ENCODE peak calls at places on chromosomes 4 and X, in four cellular contexts. F is H4, H is globus pallidus, S is hepatocyte. Q is an unnamed sample.

GRCh38 chrX:104568304-104568915 is 2.4 kb downstream of the IL1RAPL2 start:
- DNase-seq in F (no peak), H (no peak), S (no peak), Q (no peak)

GRCh38 chr4:20391224-20391623 is 139.5 kb downstream of the SLIT2 start:
- DNase-seq in F (no peak), H (no peak), S (no peak), Q (no peak)

GRCh38 chr4:4333265-4333706 is 43.2 kb downstream of the ZBTB49 start:
- DNase-seq in F (peak; percentile 98), H (peak; percentile 11), S (peak; percentile 33), Q (no peak)

GRCh38 chr4:100849319-100849718 is 331.5 kb upstream of the EMCN start:
- DNase-seq in F (no peak), H (peak; percentile 33), S (no peak), Q (no peak)

GRCh38 chrX:119477812-119478232 is 9.6 kb downstream of the SLC25A5 start:
- DNase-seq in F (peak; percentile 68), H (no peak), S (peak; percentile 79), Q (no peak)

GRCh38 chrX:70998402-70999027 is 67.6 kb upstream of the SLC7A3 start:
- DNase-seq in F (peak; percentile 19), H (peak; percentile 55), S (peak; percentile 58), Q (no peak)

GRCh38 chr4:150593996-150594395 is 12.0 kb downstream of the MAB21L2 start:
- DNase-seq in F (peak; percentile 60), H (no peak), S (no peak), Q (no peak)

GRCh38 chr4:186021461-186022167 is 47.3 kb upstream of the TLR3 start:
- DNase-seq in F (peak; percentile 15), H (peak; percentile 40), S (peak; percentile 64), Q (no peak)

GRCh38 chrX:110733166-110733565 is 62.5 kb downstream of the CHRDL1 start:
- DNase-seq in F (no peak), H (no peak), S (no peak), Q (no peak)

GRCh38 chr4:2045518-2045951 is 13.6 kb upstream of the NAT8L start:
- DNase-seq in F (no peak), H (no peak), S (no peak), Q (no peak)

GRCh38 chr4:80240976-80241375 is 25.5 kb upstream of the FGF5 start:
- DNase-seq in F (no peak), H (no peak), S (no peak), Q (no peak)

GRCh38 chr4:1081689-1082040 is 31.7 kb downstream of the RNF212 start:
- DNase-seq in F (peak; percentile 65), H (no peak), S (no peak), Q (no peak)

GRCh38 chr4:165079476-165079875 is 25.8 kb downstream of the TRIM75 start:
- DNase-seq in F (no peak), H (peak; percentile 17), S (peak; percentile 34), Q (no peak)

GRCh38 chr4:111400736-111401135 is 744.5 kb upstream of the FAM241A start:
- DNase-seq in F (peak; percentile 23), H (peak; percentile 91), S (peak; percentile 26), Q (no peak)

GRCh38 chr4:100489316-100489715 is 28.5 kb downstream of the EMCN start:
- DNase-seq in F (no peak), H (no peak), S (no peak), Q (no peak)

Q was measured in SIG-M5.